ENCODE peak calls at places on chromosomes 3 and 15, in five cellular contexts. F is neuronal stem cell, K is IMR-90, U is H9, R is trophoblast cell. W is an unnamed sample.

GRCh38 chr3:101988591-101988990 is 139.3 kb downstream of the NFKBIZ start:
- DNase-seq in F (no peak), K (no peak), U (no peak), R (no peak), W (no peak)

GRCh38 chr3:53711387-53711786 is 134.8 kb downstream of the CHDH start:
- DNase-seq in F (no peak), K (no peak), U (peak), R (no peak), W (no peak)

GRCh38 chr15:37134699-37135131 is 34.4 kb upstream of the MEIS2 start:
- DNase-seq in F (no peak), K (peak), U (no peak), R (peak), W (peak)

GRCh38 chr15:96125681-96126080 is 204.8 kb upstream of the NR2F2 start:
- DNase-seq in F (no peak), K (peak), U (no peak), R (peak), W (peak)

GRCh38 chr3:159548675-159549335 is 439.8 kb upstream of the IL12A start:
- DNase-seq in F (no peak), K (peak), U (no peak), R (peak), W (no peak)

GRCh38 chr3:54817628-54818027 is 110.2 kb downstream of the LRTM1 start:
- DNase-seq in F (no peak), K (peak), U (no peak), R (peak), W (no peak)

GRCh38 chr3:190183121-190183520 is 62.4 kb upstream of the P3H2 start:
- DNase-seq in F (peak), K (peak), U (no peak), R (no peak), W (peak)

GRCh38 chr3:120615863-120616599 is 19.9 kb downstream of the NDUFB4 start:
- DNase-seq in F (no peak), K (peak), U (peak), R (peak), W (peak)

GRCh38 chr15:101258238-101259144 is 6.6 kb upstream of the CHSY1 start:
- DNase-seq in F (no peak), K (peak), U (no peak), R (peak), W (peak)

GRCh38 chr3:14534379-14535191 is 5.6 kb downstream of the GRIP2 start:
- DNase-seq in F (peak), K (no peak), U (peak), R (no peak), W (peak)

GRCh38 chr3:100454684-100455083 is 37.7 kb upstream of the TMEM45A start:
- DNase-seq in F (no peak), K (no peak), U (no peak), R (no peak), W (peak)

GRCh38 chr15:101049856-101050646 is 130.9 kb downstream of the LRRK1 start:
- DNase-seq in F (no peak), K (no peak), U (no peak), R (no peak), W (no peak)

GRCh38 chr15:31222769-31223345 is 103.8 kb upstream of the KLF13 start:
- DNase-seq in F (no peak), K (no peak), U (no peak), R (no peak), W (no peak)

GRCh38 chr3:133169669-133170068 is 131.5 kb downstream of the TMEM108 start:
- DNase-seq in F (no peak), K (no peak), U (no peak), R (peak), W (no peak)

GRCh38 chr3:112629425-112629824 is 11.5 kb downstream of the CCDC80 start:
- DNase-seq in F (no peak), K (peak), U (no peak), R (peak), W (peak)

GRCh38 chr3:82311901-82312300 is 550.5 kb upstream of the GBE1 start:
- DNase-seq in F (no peak), K (no peak), U (no peak), R (no peak), W (no peak)

DNA sequence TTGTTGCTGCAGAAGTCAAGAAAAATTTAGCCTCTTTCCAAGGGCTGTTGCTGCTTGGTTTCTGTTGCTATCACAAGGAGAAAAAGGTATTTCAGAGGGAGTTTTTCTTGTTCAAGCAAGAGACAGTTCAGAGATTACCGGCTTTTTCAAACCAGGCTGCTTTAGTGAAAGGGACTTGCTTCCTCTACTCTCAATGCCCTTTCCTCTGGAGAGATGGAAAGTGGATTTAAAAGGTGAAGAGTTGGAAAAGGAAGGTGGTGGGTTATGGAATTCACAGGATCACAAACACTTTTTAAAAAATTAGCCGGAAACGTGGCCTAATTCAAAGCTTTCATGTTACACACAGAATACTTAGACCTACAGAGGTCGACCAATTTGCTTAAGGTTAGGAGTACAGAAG is 1.1 kb downstream of the PARP6 start:
- DNase-seq in F (no peak), K (no peak), U (no peak), R (no peak), W (no peak)
- H3K4me2 ChIP-seq in F (no peak), K (peak), U (peak), R (no peak), W (peak)

DNA sequence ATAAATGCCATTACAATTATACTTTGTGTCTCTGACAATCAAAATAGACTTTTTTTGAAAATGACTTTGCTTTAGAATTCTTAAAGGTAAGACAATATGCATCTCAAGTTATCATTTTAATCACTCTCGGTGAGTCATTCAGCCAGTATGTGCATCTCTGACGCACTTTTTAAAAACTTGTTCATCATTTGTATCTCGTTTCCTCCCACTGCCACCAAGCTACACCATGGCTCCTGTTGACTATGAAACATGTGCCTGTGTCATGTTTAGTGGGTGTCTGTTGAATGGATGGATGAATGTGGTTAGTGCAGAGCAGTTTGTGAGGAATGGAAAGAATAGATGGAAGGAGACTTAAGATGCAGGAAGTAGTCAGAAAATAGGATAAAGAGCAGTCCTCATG is 68.6 kb downstream of the ARPP21 start:
- DNase-seq in F (no peak), K (peak), U (no peak), R (peak), W (no peak)
- H3K9ac ChIP-seq in F (no peak), K (no peak), U (no peak), R (no peak), W (no peak)

GRCh38 chr3:49469876-49470713 is at the start of gene DAG1:
- DNase-seq in F (peak), K (peak), U (peak), R (peak), W (peak)
- H3K23ac ChIP-seq in F (peak), K (peak), U (no peak), R (no peak), W (peak)

DNA sequence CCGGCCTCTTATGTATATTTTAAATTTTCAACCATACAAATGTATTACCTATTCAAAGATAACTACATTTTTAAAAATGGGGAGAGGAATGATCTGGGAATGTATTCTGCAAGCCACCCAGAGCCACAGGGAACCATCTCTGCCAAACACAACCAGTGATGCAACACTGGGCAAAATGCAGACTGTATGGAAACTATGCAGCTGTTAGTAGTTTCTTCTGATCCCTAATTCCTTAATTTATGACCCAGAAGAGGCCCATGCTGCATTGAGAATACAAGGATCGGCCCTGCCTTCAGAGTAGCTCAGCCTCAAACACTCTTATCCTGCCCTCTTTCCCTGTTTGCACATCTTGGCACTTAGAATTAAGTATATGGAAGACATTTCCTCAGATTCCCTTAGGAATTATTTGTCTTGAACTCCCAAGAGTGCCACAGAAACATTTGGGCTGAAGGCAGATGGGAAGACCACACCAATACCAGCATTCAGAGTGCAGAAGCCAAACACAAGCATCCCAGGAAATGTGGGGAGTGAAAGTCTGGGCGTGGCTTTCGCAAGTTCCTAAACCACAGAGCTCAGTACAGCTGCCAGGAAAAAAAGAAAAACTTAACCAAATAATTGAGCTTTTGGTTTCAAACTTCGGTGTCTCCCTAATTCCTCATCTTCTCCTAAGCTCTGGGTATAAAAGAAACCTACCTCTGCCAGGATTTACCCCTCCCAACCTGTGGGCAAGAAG is 5.3 kb downstream of the SNUPN start:
- DNase-seq in F (no peak), K (peak), U (no peak), R (no peak), W (no peak)
- H3K4me2 ChIP-seq in F (no peak), K (peak), U (no peak), R (no peak), W (no peak)

GRCh38 chr15:90557651-90558084 is 27.9 kb downstream of the CRTC3 start:
- DNase-seq in F (no peak), K (peak), U (no peak), R (no peak), W (no peak)
- H3K9ac ChIP-seq in F (no peak), K (peak), U (no peak), R (no peak), W (no peak)

GRCh38 chr15:58748040-58748786 is 1.3 kb downstream of the ADAM10 start:
- DNase-seq in F (no peak), K (no peak), U (no peak), R (peak), W (no peak)

GRCh38 chr15:58749532-58750337 is at the start of gene ADAM10:
- DNase-seq in F (peak), K (peak), U (peak), R (peak), W (peak)

GRCh38 chr15:58752716-58753115 is 3.2 kb upstream of the ADAM10 start:
- DNase-seq in F (no peak), K (no peak), U (no peak), R (no peak), W (no peak)

GRCh38 chr15:58746174-58746573 is 3.3 kb downstream of the ADAM10 start:
- DNase-seq in F (no peak), K (no peak), U (no peak), R (peak), W (no peak)

GRCh38 chr15:58748787-58749531 is 548 bp downstream of the ADAM10 start:
- DNase-seq in F (peak), K (no peak), U (peak), R (peak), W (peak)
- H3K23ac ChIP-seq in F (peak), K (peak), U (no peak), R (no peak), W (peak)

GRCh38 chr3:58998476-58999117 is 51.2 kb downstream of the CFAP20DC start:
- DNase-seq in F (no peak), K (peak), U (no peak), R (peak), W (peak)
- H3K4me2 ChIP-seq in F (no peak), K (peak), U (no peak), R (no peak), W (no peak)

GRCh38 chr3:152309535-152310317 is 41.0 kb downstream of the MBNL1 start:
- DNase-seq in F (no peak), K (peak), U (no peak), R (no peak), W (no peak)
- H3K9ac ChIP-seq in F (no peak), K (no peak), U (no peak), R (no peak), W (no peak)

DNA sequence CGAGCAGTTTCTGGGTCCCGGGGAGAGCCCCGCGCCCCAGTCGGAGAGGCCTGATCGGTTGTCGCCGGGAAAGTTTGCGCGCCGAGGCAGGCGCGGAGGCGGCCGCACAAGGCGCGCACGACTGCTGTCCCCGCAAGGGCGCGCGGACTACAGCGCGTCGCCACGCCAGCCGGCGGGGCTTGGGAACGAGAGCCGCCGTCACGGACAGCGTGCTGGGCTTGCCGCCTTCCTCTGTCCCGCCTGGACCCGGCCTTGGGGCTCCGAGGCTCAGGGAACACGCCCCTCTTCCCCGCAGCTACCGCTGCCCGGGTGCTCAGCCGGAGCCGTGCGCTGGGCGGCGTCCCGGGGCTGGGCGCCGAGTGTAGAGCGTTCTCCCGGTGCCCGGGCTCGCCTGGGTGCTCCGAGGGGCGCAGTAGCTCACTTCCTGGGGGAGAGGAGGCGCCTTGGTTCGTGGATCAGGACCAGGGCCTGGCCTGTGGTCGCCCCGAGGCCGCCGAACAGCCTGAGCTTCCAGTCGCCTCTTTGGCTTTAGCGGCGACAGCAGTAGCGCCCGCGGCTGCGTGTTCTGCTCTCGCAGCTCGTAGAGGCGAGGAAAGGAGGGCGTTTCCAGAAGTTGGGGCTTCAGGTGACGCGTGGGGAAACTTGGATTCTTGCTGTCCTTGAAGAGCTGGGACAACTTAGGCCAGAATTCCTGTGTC is 226.6 kb upstream of the C2CD4B start:
- DNase-seq in F (peak), K (peak), U (peak), R (peak), W (peak)
- H3K23ac ChIP-seq in F (peak), K (peak), U (no peak), R (no peak), W (peak)

DNA sequence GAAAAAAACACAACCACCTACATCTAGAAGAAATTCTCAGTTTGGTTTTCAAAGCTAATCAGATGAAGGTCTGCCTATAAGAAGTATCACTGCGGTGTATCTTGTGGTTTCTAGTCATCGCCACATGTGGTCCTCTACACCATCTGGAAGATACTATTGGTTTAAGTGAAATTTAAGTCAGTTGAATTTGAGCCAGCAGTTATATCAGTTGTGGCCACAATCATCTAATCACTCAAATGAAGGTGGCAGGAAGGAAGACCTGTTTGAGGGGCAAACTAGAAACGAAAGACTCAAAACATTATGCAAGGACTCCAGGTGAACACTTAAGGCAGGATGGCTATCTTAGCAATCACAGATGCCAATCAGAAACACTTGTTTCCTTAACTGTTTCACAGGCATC is 48.7 kb downstream of the ETV5 start:
- DNase-seq in F (no peak), K (no peak), U (no peak), R (peak), W (no peak)
- H3K4me2 ChIP-seq in F (no peak), K (no peak), U (no peak), R (no peak), W (no peak)

W was measured in mesendoderm.